ENCODE peak calls at places on chromosomes 6 and 20, in nine cellular contexts. V is GM12878, O is ovary, G is stomach, T is sigmoid colon, J is H1, A is SK-N-SH, I is HepG2, F is esophagus muscularis mucosa. Y is an unnamed sample. For H3K27me3 and H3K4me1, the result is how much of the 10 kb centered on the place peaks cover.

GRCh38 chr20:23151008-23151703 is 65.0 kb upstream of the CD93 start:
- DNase-seq in V (no peak), O (no peak), G (peak), T (no peak), J (peak), A (no peak), I (no peak), F (no peak), Y (no peak)

GRCh38 chr6:52595000-52595795 is 18.3 kb upstream of the TRAM2 start:
- DNase-seq in V (peak), O (peak), G (no peak), T (no peak), J (no peak), A (peak), I (peak), F (no peak), Y (no peak)

GRCh38 chr20:45229264-45230056 is 8.3 kb downstream of the SEMG2 start:
- DNase-seq in V (no peak), O (no peak), G (peak), T (no peak), J (peak), A (peak), I (peak), F (no peak), Y (no peak)

GRCh38 chr6:87922947-87923330 is 124.7 kb upstream of the SPACA1 start:
- DNase-seq in V (peak), O (no peak), G (no peak), T (no peak), J (no peak), A (peak), I (no peak), F (no peak), Y (no peak)

GRCh38 chr6:166342293-166343156 is at the start of gene SFT2D1:
- DNase-seq in V (peak), O (peak), G (peak), T (peak), J (peak), A (peak), I (peak), F (peak), Y (peak)

GRCh38 chr6:16273266-16273665 is 34.9 kb downstream of the GMPR start:
- DNase-seq in V (no peak), O (no peak), G (no peak), T (no peak), J (no peak), A (no peak), I (no peak), F (no peak), Y (no peak)

GRCh38 chr6:27810768-27811298 is 101.4 kb downstream of the OR2B2 start:
- DNase-seq in V (no peak), O (no peak), G (no peak), T (no peak), J (peak), A (no peak), I (no peak), F (no peak), Y (no peak)

GRCh38 chr6:106477790-106478189 is 117.3 kb downstream of the CRYBG1 start:
- DNase-seq in V (no peak), O (no peak), G (no peak), T (no peak), J (no peak), A (peak), I (no peak), F (no peak), Y (no peak)

GRCh38 chr6:84691978-84692623 is 72.3 kb downstream of the TBX18 start:
- DNase-seq in V (no peak), O (no peak), G (no peak), T (no peak), J (no peak), A (no peak), I (no peak), F (no peak), Y (no peak)

GRCh38 chr6:133854633-133855598 is 34.0 kb upstream of the TCF21 start:
- DNase-seq in V (no peak), O (no peak), G (no peak), T (no peak), J (peak), A (peak), I (peak), F (no peak), Y (no peak)

GRCh38 chr20:44938637-44939036 is 21.6 kb downstream of the TOMM34 start:
- DNase-seq in V (no peak), O (no peak), G (no peak), T (no peak), J (no peak), A (no peak), I (no peak), F (no peak), Y (no peak)

DNA sequence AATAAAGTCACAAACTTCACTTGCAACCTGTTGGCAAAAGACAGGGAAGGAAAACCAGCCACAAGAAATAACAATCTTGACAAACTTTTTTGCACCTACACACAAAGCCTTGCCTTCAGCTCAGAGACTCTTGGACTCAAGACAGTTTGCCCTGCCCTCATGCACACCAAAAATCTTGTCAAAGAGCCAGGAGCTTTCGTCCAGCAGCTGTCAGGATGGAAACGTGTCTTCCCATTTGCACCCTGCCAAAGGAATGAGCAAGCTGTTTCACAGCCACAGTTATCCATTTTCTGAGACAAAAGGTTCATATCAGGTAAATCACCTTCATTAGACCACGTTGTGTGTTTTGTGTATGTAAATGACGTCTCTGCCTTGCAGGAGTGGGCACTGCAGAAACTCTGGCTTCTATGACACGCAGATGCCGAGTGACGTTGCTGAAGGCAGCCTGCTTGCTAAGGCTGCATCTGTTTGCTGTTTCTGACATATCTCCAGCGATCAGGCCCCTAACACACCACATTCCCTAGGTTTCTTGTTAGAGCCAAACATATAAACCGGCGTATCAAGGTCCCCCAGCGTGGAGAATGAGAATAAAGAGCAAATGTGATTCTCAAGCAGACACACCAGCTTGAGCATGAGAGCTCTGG is 193.4 kb downstream of the SYNDIG1 start:
- DNase-seq in V (no peak), O (no peak), G (no peak), T (no peak), J (no peak), A (peak), I (no peak), F (no peak), Y (no peak)
- H3K27me3 ChIP-seq in V (under half), O (under half), G (under half), T (under half), J (under half), A (under half), I (half or more), F (under half), Y (under half)

DNA sequence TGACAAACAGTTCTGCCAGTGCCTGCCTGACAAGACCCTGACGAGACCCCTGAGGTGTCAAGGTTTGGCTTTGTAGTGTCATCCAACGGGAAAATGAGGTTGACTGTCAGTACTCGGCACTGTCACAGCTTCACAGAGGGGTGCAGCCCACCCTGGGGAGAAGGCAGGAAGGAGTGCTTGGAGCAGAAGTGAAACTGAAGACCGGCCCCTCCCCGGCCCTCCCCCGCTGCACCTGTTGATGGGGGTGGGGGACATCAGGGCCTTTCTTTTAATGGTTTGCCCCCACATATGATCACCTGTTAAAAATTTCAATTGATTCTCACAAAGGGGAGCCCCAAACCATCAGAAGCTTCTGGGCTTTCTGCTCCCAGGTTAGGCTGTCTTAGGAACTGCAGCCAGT is 6.8 kb downstream of the PMEPA1 start:
- DNase-seq in V (no peak), O (no peak), G (no peak), T (no peak), J (no peak), A (no peak), I (no peak), F (no peak), Y (no peak)
- H3K4me1 ChIP-seq in V (under half), O (under half), G (under half), T (under half), J (under half), A (half or more), I (under half), F (under half), Y (under half)

GRCh38 chr20:53736757-53737403 is 143.2 kb upstream of the ZNF217 start:
- DNase-seq in V (peak), O (no peak), G (no peak), T (no peak), J (no peak), A (no peak), I (no peak), F (no peak), Y (no peak)

GRCh38 chr20:53738945-53739798 is 145.5 kb upstream of the ZNF217 start:
- DNase-seq in V (no peak), O (no peak), G (no peak), T (no peak), J (no peak), A (no peak), I (no peak), F (no peak), Y (no peak)

GRCh38 chr20:53739799-53740785 is 146.5 kb upstream of the ZNF217 start:
- DNase-seq in V (no peak), O (no peak), G (no peak), T (no peak), J (no peak), A (no peak), I (no peak), F (no peak), Y (no peak)

GRCh38 chr20:53737404-53738038 is 143.9 kb upstream of the ZNF217 start:
- DNase-seq in V (no peak), O (no peak), G (no peak), T (no peak), J (no peak), A (no peak), I (no peak), F (no peak), Y (no peak)

GRCh38 chr20:53738039-53738944 is 144.7 kb upstream of the ZNF217 start:
- DNase-seq in V (no peak), O (peak), G (peak), T (no peak), J (no peak), A (peak), I (peak), F (no peak), Y (peak)
- TF ChIP-seq EP300 in V (no peak), O (no peak), G (no peak), T (no peak), J (no peak), A (no peak), I (no peak), F (no peak), Y (peak)

DNA sequence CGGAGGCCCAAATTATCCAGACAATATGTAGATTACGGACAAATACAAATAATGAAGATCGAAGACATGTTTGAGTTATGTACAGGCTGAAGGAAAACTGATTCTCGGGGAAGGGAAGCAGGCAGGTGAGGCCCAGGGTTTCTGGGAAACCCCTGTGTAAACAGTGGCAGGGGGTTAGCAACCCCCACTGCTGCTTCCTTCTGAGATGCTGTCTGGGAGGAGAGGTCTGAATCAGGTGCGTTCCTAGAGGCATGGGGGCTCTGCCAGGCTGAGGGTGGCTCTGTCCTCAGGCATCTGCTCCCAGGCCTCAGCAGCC is 7.2 kb upstream of the MDGA1 start:
- DNase-seq in V (no peak), O (no peak), G (no peak), T (no peak), J (no peak), A (no peak), I (no peak), F (no peak), Y (no peak)
- H3K27me3 ChIP-seq in V (under half), O (under half), G (under half), T (under half), J (under half), A (under half), I (under half), F (under half), Y (under half)